ENCODE peak calls at places on chromosomes 16 and 17, in eight cellular contexts. G is sigmoid colon; I is transverse colon; K is spleen; L is breast epithelium; O is fibroblast of lung; V is cardiac muscle cell; P is CD4-positive, CD25-positive, alpha-beta regulatory T cell. S is an unnamed sample. For H3K4me1, the result is how much of the 10 kb centered on the place peaks cover.

GRCh38 chr17:34248807-34249496 is 6.1 kb upstream of the CCL2 start:
- DNase-seq in L (no peak), P (no peak), K (no peak), I (no peak), O (no peak), G (no peak), V (no peak), S (no peak)

GRCh38 chr17:57995076-57995956 is 7.3 kb upstream of the VEZF1 start:
- DNase-seq in P (peak), V (peak), O (peak), L (peak), I (peak), K (no peak), G (peak), S (peak)

GRCh38 chr17:17779015-17779611 is 57.7 kb downstream of the SREBF1 start:
- DNase-seq in V (peak), O (no peak), I (no peak), L (no peak), K (no peak), G (no peak), P (no peak), S (no peak)

GRCh38 chr17:79954281-79955166 is 81.1 kb downstream of the TBC1D16 start:
- DNase-seq in I (no peak), G (peak), L (no peak), P (no peak), O (no peak), V (no peak), K (no peak), S (no peak)

GRCh38 chr17:6654816-6655731 is 3.5 kb downstream of the C17orf100 start:
- DNase-seq in V (peak), K (peak), I (peak), L (peak), O (peak), G (no peak), P (no peak), S (no peak)

GRCh38 chr16:58040945-58041627 is 15.5 kb downstream of the MMP15 start:
- DNase-seq in P (no peak), V (no peak), O (no peak), I (no peak), K (no peak), L (no peak), G (no peak), S (no peak)

GRCh38 chr16:17784073-17784472 is 313.3 kb upstream of the XYLT1 start:
- DNase-seq in P (no peak), G (no peak), O (peak), V (peak), L (no peak), I (no peak), K (no peak), S (no peak)

GRCh38 chr16:19718624-19718965 is 524 bp downstream of the IQCK start:
- DNase-seq in P (no peak), I (no peak), K (no peak), V (no peak), G (no peak), L (no peak), O (peak), S (no peak)

GRCh38 chr17:61729690-61730268 is 133.5 kb downstream of the BRIP1 start:
- DNase-seq in K (no peak), O (no peak), I (no peak), P (no peak), L (no peak), G (no peak), V (no peak), S (no peak)

GRCh38 chr16:52696126-52696525 is 149.2 kb upstream of the TOX3 start:
- DNase-seq in G (no peak), P (no peak), I (no peak), K (no peak), L (no peak), V (no peak), O (no peak), S (no peak)

GRCh38 chr17:81429353-81429774 is 34.1 kb downstream of the BAHCC1 start:
- DNase-seq in V (no peak), P (no peak), G (peak), K (peak), I (peak), L (peak), O (peak), S (no peak)

GRCh38 chr17:38539386-38539785 is 66.4 kb downstream of the SRCIN1 start:
- DNase-seq in O (no peak), K (no peak), V (no peak), I (no peak), L (no peak), G (no peak), P (no peak), S (no peak)

GRCh38 chr17:19502517-19502916 is 31.1 kb upstream of the SLC47A1 start:
- DNase-seq in P (no peak), I (no peak), L (no peak), K (no peak), O (no peak), V (no peak), G (peak), S (no peak)

GRCh38 chr16:66274335-66275110 is 92.0 kb upstream of the CDH5 start:
- DNase-seq in G (peak), V (no peak), I (no peak), L (no peak), O (peak), K (no peak), P (no peak), S (no peak)

GRCh38 chr17:7836596-7837374 is 2.8 kb downstream of the KDM6B start:
- DNase-seq in L (peak), G (peak), I (peak), V (peak), P (peak), K (peak), O (peak), S (peak)

GRCh38 chr16:87384162-87384999 is 805 bp upstream of the FBXO31 start:
- DNase-seq in K (peak), O (no peak), L (no peak), V (peak), P (no peak), G (peak), I (peak), S (no peak)

GRCh38 chr17:61442878-61443474 is 9.2 kb upstream of the TBX4 start:
- DNase-seq in K (no peak), I (no peak), P (no peak), O (no peak), L (no peak), V (no peak), G (no peak), S (no peak)

GRCh38 chr17:8857919-8858318 is 9.6 kb downstream of the PIK3R6 start:
- DNase-seq in V (no peak), G (no peak), O (peak), K (no peak), P (no peak), I (no peak), L (peak), S (peak)

GRCh38 chr17:38727661-38728220 is 2.4 kb upstream of the CISD3 start:
- DNase-seq in L (no peak), I (no peak), V (no peak), K (no peak), O (no peak), G (no peak), P (no peak), S (no peak)

GRCh38 chr17:39667262-39668140 is 752 bp upstream of the PNMT start:
- DNase-seq in P (no peak), O (no peak), L (no peak), G (no peak), K (peak), V (peak), I (peak), S (no peak)

GRCh38 chr16:20409398-20410152 is at the start of gene ACSM5:
- DNase-seq in O (no peak), V (peak), K (no peak), P (no peak), L (peak), I (peak), G (peak), S (no peak)

GRCh38 chr17:38825762-38826247 is 684 bp upstream of the CWC25 start:
- DNase-seq in G (no peak), V (no peak), P (no peak), K (no peak), I (no peak), L (no peak), O (no peak), S (no peak)

DNA sequence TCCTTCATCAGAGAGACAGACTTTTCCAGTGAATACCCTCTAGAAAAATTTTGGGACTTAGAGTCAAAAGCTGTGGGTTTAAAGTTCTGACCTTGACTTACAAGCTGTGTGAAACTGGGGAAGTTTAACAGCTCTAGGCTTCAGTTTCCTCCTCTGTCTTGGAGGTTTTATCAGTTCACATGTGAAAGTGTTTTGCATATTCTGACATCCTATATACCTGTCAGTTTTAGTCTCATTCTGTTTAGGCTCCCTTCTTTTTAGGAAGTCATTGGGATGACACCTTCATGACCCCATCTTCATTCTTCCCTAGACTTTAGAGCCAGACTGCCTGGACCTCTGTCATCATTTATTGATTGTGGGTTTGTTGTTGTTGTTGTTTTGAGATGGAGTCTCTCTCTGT is 44.4 kb downstream of the YPEL2 start:
- DNase-seq in K (no peak), G (no peak), O (no peak), I (no peak), P (no peak), L (no peak), V (no peak), S (no peak)
- H3K27ac ChIP-seq in K (no peak), G (peak), O (no peak), I (no peak), P (no peak), L (peak), V (no peak), S (no peak)

GRCh38 chr16:89325861-89326471 is 108.5 kb downstream of the ZNF778 start:
- DNase-seq in P (no peak), O (peak), K (peak), V (peak), G (peak), L (no peak), I (peak), S (peak)
- H3K4me1 ChIP-seq in P (half or more), O (under half), K (half or more), V (half or more), G (half or more), L (under half), I (under half), S (under half)

DNA sequence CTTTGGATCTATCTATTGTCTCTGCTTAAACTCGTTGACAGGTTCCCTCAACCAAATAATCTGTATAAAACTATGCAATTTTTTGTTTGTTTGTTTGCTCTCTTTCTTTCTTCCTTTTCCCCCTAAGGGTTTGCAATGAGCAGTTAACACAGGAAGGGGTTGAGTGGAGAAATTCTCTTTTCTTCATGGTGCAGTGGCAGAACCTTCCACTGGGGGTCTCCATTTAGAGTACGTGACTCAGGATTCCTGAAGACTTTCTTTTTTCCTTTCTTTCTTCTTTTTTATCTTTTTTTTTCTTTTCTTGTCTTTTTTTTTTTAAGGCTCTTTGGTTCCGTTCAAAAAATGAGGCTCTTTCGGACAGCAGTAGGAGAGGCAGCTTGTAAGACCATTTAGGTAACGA is 19.5 kb upstream of the RBFOX1 start:
- DNase-seq in I (no peak), P (no peak), G (no peak), L (no peak), V (peak), O (no peak), K (no peak), S (no peak)
- H3K27ac ChIP-seq in I (no peak), P (no peak), G (no peak), L (no peak), V (no peak), O (no peak), K (no peak), S (no peak)

DNA sequence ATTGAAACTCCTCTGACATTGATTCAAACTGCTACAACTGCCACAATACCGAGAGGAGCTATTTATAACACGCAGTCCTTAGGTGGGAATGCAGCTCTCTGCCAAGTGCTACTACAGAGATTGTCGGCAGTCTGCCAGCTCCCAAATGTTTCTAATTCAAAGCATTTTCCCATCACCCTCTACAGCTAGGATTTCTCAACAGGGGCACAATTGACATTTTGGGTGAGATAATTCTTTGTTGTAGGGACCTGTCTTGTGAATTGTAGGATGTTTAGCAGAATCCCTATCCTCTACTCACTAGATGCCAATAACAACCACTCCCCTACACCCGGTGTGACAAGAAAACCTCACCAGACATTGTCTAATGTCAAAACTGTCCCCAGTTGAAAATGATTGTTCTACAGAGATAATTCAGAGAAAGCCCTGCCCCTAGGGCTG is 7.8 kb upstream of the N4BP1 start:
- DNase-seq in O (peak), G (peak), P (no peak), L (no peak), I (no peak), V (peak), K (no peak), S (no peak)
- H3K4me1 ChIP-seq in O (under half), G (under half), P (under half), L (under half), I (under half), V (under half), K (under half), S (under half)

GRCh38 chr17:30393911-30394867 is 15.5 kb downstream of the CPD start:
- DNase-seq in O (no peak), I (no peak), P (no peak), V (no peak), L (no peak), K (no peak), G (no peak), S (no peak)

GRCh38 chr17:30396129-30396528 is 17.4 kb downstream of the CPD start:
- DNase-seq in I (no peak), K (no peak), L (no peak), V (no peak), P (no peak), G (no peak), O (no peak), S (no peak)

GRCh38 chr17:30395398-30396022 is 16.8 kb downstream of the CPD start:
- DNase-seq in P (no peak), V (no peak), L (no peak), G (no peak), K (no peak), I (no peak), O (no peak), S (no peak)

GRCh38 chr17:30391534-30391933 is 12.8 kb downstream of the CPD start:
- DNase-seq in L (no peak), I (no peak), K (no peak), P (no peak), G (no peak), V (no peak), O (no peak), S (no peak)

GRCh38 chr17:30393491-30393890 is 14.8 kb downstream of the CPD start:
- DNase-seq in L (no peak), K (no peak), I (no peak), G (no peak), P (no peak), O (no peak), V (no peak), S (no peak)
- H3K27ac ChIP-seq in L (no peak), K (no peak), I (no peak), G (no peak), P (no peak), O (no peak), V (no peak), S (no peak)

DNA sequence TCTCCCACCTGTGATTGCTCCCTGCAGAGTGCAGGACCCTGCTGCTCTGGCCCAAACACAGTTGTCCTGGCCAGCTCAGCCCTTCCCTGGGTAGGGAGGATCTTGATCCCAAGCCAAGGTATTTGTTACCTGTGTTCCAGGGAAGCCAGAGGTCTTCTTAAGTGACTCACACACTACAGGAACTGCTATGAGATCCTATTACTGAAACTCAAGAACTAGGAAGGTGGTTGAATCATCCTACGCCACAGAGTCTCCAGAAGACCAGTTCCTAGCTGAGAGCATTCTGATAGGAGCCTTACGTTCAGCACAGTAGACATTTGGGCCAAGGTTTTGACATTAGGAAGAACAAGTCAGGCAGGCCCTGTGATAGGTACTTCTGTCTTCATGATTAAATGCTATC is 12.0 kb downstream of the CHST6 start:
- DNase-seq in K (no peak), L (peak), I (no peak), P (no peak), O (peak), V (no peak), G (no peak), S (peak)
- H3K4me1 ChIP-seq in K (under half), L (under half), I (under half), P (under half), O (under half), V (under half), G (under half), S (under half)

GRCh38 chr16:83994703-83995102 is 26.7 kb downstream of the NECAB2 start:
- DNase-seq in I (no peak), O (no peak), K (no peak), L (no peak), P (no peak), G (no peak), V (no peak), S (no peak)

GRCh38 chr16:83994087-83994486 is 26.0 kb downstream of the NECAB2 start:
- DNase-seq in I (no peak), O (peak), G (no peak), V (no peak), K (no peak), P (no peak), L (no peak), S (peak)

GRCh38 chr16:83998091-83998490 is 30.0 kb downstream of the NECAB2 start:
- DNase-seq in K (peak), I (no peak), G (no peak), P (no peak), L (no peak), V (no peak), O (no peak), S (no peak)

GRCh38 chr16:83995756-83996155 is 27.7 kb downstream of the NECAB2 start:
- DNase-seq in L (no peak), P (no peak), G (no peak), O (peak), K (no peak), I (peak), V (peak), S (no peak)

GRCh38 chr16:83996481-83997252 is 28.6 kb downstream of the NECAB2 start:
- DNase-seq in V (no peak), O (no peak), I (no peak), P (no peak), G (no peak), L (no peak), K (peak), S (no peak)
- H3K27ac ChIP-seq in V (no peak), O (no peak), I (no peak), P (no peak), G (no peak), L (no peak), K (no peak), S (no peak)

DNA sequence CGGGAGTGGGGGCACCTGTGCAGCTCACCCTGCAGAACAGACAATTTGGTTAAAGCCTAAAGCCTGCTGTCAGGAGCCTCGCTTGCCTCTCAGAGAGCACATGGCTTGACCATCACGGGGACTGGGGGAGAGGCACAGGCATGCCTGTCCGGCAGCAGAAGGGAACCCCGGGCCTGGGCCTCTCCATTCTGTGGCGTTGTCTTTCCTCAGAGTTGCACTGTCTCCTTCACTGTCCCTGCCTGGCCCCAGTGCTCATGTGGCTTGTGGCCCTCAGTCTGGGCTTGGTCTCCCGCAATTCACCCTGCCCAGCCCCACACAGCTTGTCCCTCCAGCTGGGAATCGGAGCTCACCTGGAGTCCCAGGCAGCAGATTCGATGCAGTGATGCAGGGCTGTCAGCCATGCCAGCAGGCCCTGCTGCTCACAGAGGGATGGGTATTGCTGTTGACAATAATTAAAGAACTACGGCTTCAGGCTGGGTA is 189.9 kb downstream of the SEC14L1 start:
- DNase-seq in K (peak), O (no peak), G (peak), P (no peak), I (no peak), V (no peak), L (peak), S (no peak)
- H3K4me1 ChIP-seq in K (half or more), O (under half), G (half or more), P (under half), I (under half), V (under half), L (under half), S (under half)